ENCODE peak calls at places on chromosomes 7 and 10, in nine cellular contexts. One of them, this sample, is unnamed.

GRCh38 chr10:44924261-44925040 is 13.3 kb downstream of the TMEM72 start:
- DNase-seq in uterus: no peak
- DNase-seq in IMR-90: no peak
- DNase-seq in stomach: no peak
- DNase-seq in HCT116: no peak
- DNase-seq in NB4: no peak
- DNase-seq in prostate gland: no peak
- DNase-seq in GM12891: no peak
- DNase-seq in tibial nerve: no peak
- DNase-seq in this sample: no peak

GRCh38 chr7:84712326-84712725 is 474.5 kb downstream of the SEMA3D start:
- DNase-seq in uterus: no peak
- DNase-seq in IMR-90: peak; percentile 10
- DNase-seq in stomach: no peak
- DNase-seq in HCT116: no peak
- DNase-seq in NB4: no peak
- DNase-seq in prostate gland: no peak
- DNase-seq in GM12891: no peak
- DNase-seq in tibial nerve: no peak
- DNase-seq in this sample: no peak

GRCh38 chr7:142862401-142863400 is 7.8 kb downstream of the EPHB6 start:
- DNase-seq in uterus: no peak
- DNase-seq in IMR-90: no peak
- DNase-seq in stomach: no peak
- DNase-seq in HCT116: no peak
- DNase-seq in NB4: no peak
- DNase-seq in prostate gland: no peak
- DNase-seq in GM12891: no peak
- DNase-seq in tibial nerve: no peak
- DNase-seq in this sample: no peak

GRCh38 chr10:124249196-124249595 is 155.8 kb upstream of the CHST15 start:
- DNase-seq in uterus: no peak
- DNase-seq in IMR-90: no peak
- DNase-seq in stomach: peak; percentile 8
- DNase-seq in HCT116: no peak
- DNase-seq in NB4: no peak
- DNase-seq in prostate gland: no peak
- DNase-seq in GM12891: no peak
- DNase-seq in tibial nerve: no peak
- DNase-seq in this sample: no peak

GRCh38 chr7:132930881-132931280 is 151.0 kb downstream of the CHCHD3 start:
- DNase-seq in uterus: no peak
- DNase-seq in IMR-90: peak; percentile 3
- DNase-seq in stomach: no peak
- DNase-seq in HCT116: no peak
- DNase-seq in NB4: peak; percentile 46
- DNase-seq in prostate gland: no peak
- DNase-seq in GM12891: no peak
- DNase-seq in tibial nerve: no peak
- DNase-seq in this sample: peak; percentile 27

GRCh38 chr10:121942749-121943148 is 14.9 kb upstream of the ATE1 start:
- DNase-seq in uterus: no peak
- DNase-seq in IMR-90: peak; percentile 94
- DNase-seq in stomach: no peak
- DNase-seq in HCT116: no peak
- DNase-seq in NB4: peak; percentile 95
- DNase-seq in prostate gland: no peak
- DNase-seq in GM12891: no peak
- DNase-seq in tibial nerve: no peak
- DNase-seq in this sample: no peak

GRCh38 chr10:130992802-130993523 is 318.6 kb downstream of the TCERG1L start:
- DNase-seq in uterus: no peak
- DNase-seq in IMR-90: no peak
- DNase-seq in stomach: no peak
- DNase-seq in HCT116: no peak
- DNase-seq in NB4: no peak
- DNase-seq in prostate gland: no peak
- DNase-seq in GM12891: no peak
- DNase-seq in tibial nerve: no peak
- DNase-seq in this sample: no peak

GRCh38 chr7:6261699-6262098 is 10.7 kb downstream of the CYTH3 start:
- DNase-seq in uterus: no peak
- DNase-seq in IMR-90: no peak
- DNase-seq in stomach: no peak
- DNase-seq in HCT116: no peak
- DNase-seq in NB4: no peak
- DNase-seq in prostate gland: no peak
- DNase-seq in GM12891: no peak
- DNase-seq in tibial nerve: no peak
- DNase-seq in this sample: no peak

GRCh38 chr7:132501956-132502355 is 74.3 kb downstream of the PLXNA4 start:
- DNase-seq in uterus: no peak
- DNase-seq in IMR-90: no peak
- DNase-seq in stomach: no peak
- DNase-seq in HCT116: no peak
- DNase-seq in NB4: no peak
- DNase-seq in prostate gland: no peak
- DNase-seq in GM12891: no peak
- DNase-seq in tibial nerve: no peak
- DNase-seq in this sample: no peak

GRCh38 chr10:50439806-50440205 is 183.9 kb downstream of the SGMS1 start:
- DNase-seq in uterus: no peak
- DNase-seq in IMR-90: peak; percentile 42
- DNase-seq in stomach: no peak
- DNase-seq in HCT116: no peak
- DNase-seq in NB4: no peak
- DNase-seq in prostate gland: no peak
- DNase-seq in GM12891: no peak
- DNase-seq in tibial nerve: no peak
- DNase-seq in this sample: no peak

GRCh38 chr7:123183431-123183830 is 16.3 kb downstream of the SLC13A1 start:
- DNase-seq in uterus: no peak
- DNase-seq in IMR-90: no peak
- DNase-seq in stomach: no peak
- DNase-seq in HCT116: no peak
- DNase-seq in NB4: no peak
- DNase-seq in prostate gland: no peak
- DNase-seq in GM12891: no peak
- DNase-seq in tibial nerve: no peak
- DNase-seq in this sample: no peak
- TF ChIP-seq POLR2A in uterus: no peak
- TF ChIP-seq POLR2A in IMR-90: no peak
- TF ChIP-seq POLR2A in stomach: no peak
- TF ChIP-seq POLR2A in HCT116: no peak
- TF ChIP-seq POLR2A in NB4: no peak
- TF ChIP-seq POLR2A in prostate gland: no peak
- TF ChIP-seq POLR2A in GM12891: no peak
- TF ChIP-seq POLR2A in tibial nerve: no peak
- TF ChIP-seq POLR2A in this sample: no peak

GRCh38 chr10:63521389-63522128 is at the start of gene REEP3:
- DNase-seq in uterus: peak; percentile 67
- DNase-seq in IMR-90: peak; percentile 75
- DNase-seq in stomach: peak; percentile 61
- DNase-seq in HCT116: no peak
- DNase-seq in NB4: peak; percentile 86
- DNase-seq in prostate gland: peak; percentile 51
- DNase-seq in GM12891: peak; percentile 66
- DNase-seq in tibial nerve: peak; percentile 47
- DNase-seq in this sample: peak; percentile 89
- TF ChIP-seq POLR2A in uterus: peak; percentile 77
- TF ChIP-seq POLR2A in IMR-90: peak; percentile 29
- TF ChIP-seq POLR2A in stomach: no peak
- TF ChIP-seq POLR2A in HCT116: peak; percentile 32
- TF ChIP-seq POLR2A in NB4: peak; percentile 73
- TF ChIP-seq POLR2A in prostate gland: peak; percentile 14
- TF ChIP-seq POLR2A in GM12891: peak; percentile 62
- TF ChIP-seq POLR2A in tibial nerve: peak; percentile 74
- TF ChIP-seq POLR2A in this sample: peak; percentile 78

GRCh38 chr10:54703086-54703485 is 97.9 kb downstream of the PCDH15 start:
- DNase-seq in uterus: no peak
- DNase-seq in IMR-90: no peak
- DNase-seq in stomach: no peak
- DNase-seq in HCT116: no peak
- DNase-seq in NB4: peak; percentile 17
- DNase-seq in prostate gland: no peak
- DNase-seq in GM12891: no peak
- DNase-seq in tibial nerve: no peak
- DNase-seq in this sample: no peak
- TF ChIP-seq POLR2A in uterus: no peak
- TF ChIP-seq POLR2A in IMR-90: no peak
- TF ChIP-seq POLR2A in stomach: no peak
- TF ChIP-seq POLR2A in HCT116: no peak
- TF ChIP-seq POLR2A in NB4: no peak
- TF ChIP-seq POLR2A in prostate gland: no peak
- TF ChIP-seq POLR2A in GM12891: no peak
- TF ChIP-seq POLR2A in tibial nerve: no peak
- TF ChIP-seq POLR2A in this sample: no peak

GRCh38 chr7:120985130-120985758 is 3.3 kb upstream of the CPED1 start:
- DNase-seq in uterus: no peak
- DNase-seq in IMR-90: peak; percentile 23
- DNase-seq in stomach: no peak
- DNase-seq in HCT116: no peak
- DNase-seq in NB4: no peak
- DNase-seq in prostate gland: no peak
- DNase-seq in GM12891: no peak
- DNase-seq in tibial nerve: no peak
- DNase-seq in this sample: peak; percentile 26
- TF ChIP-seq POLR2A in uterus: no peak
- TF ChIP-seq POLR2A in IMR-90: no peak
- TF ChIP-seq POLR2A in stomach: no peak
- TF ChIP-seq POLR2A in HCT116: no peak
- TF ChIP-seq POLR2A in NB4: no peak
- TF ChIP-seq POLR2A in prostate gland: no peak
- TF ChIP-seq POLR2A in GM12891: no peak
- TF ChIP-seq POLR2A in tibial nerve: no peak
- TF ChIP-seq POLR2A in this sample: no peak

DNA sequence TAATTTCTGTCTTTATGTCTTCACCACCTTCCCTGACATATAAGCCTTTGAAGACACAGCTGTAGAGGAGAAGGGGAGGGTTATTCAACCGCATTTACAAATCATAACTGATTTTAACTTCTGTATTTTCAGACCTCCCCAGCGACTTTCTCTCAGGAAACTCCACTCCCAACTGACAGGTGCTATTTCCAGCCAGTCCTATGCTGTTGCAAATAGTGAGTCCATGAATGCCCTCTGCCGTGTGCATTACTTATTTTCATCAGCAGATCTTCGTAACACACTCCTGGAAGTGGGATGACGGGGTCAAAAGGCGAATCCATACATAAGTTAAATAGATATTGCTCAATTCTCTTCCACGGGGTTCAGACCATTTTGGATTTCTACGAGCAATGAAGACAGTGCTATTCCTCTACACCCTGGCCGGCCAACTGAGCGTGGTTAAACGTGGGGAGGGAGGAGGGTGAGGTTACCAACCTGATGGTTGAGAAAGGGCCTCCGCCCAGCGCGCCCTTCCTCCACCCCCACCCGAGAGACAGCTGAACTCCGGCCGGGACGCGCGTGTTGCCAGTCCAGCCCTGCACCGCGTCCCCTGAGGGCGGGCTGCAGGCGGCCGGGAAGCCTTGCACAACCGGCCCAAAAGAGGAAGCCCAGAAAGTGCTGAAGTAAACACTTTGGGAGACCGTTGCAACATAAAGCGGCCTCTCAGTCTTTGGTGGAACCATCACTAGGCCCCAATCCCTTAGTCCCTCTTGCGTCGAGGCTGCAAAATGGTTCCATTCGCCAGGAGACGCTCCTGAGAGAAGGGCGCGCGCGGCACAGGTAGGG is at the start of gene APBB1IP:
- DNase-seq in uterus: peak; percentile 19
- DNase-seq in IMR-90: no peak
- DNase-seq in stomach: peak; percentile 65
- DNase-seq in HCT116: no peak
- DNase-seq in NB4: peak; percentile 96
- DNase-seq in prostate gland: no peak
- DNase-seq in GM12891: no peak
- DNase-seq in tibial nerve: peak; percentile 48
- DNase-seq in this sample: peak; percentile 38
- TF ChIP-seq POLR2A in uterus: no peak
- TF ChIP-seq POLR2A in IMR-90: no peak
- TF ChIP-seq POLR2A in stomach: no peak
- TF ChIP-seq POLR2A in HCT116: no peak
- TF ChIP-seq POLR2A in NB4: no peak
- TF ChIP-seq POLR2A in prostate gland: no peak
- TF ChIP-seq POLR2A in GM12891: no peak
- TF ChIP-seq POLR2A in tibial nerve: no peak
- TF ChIP-seq POLR2A in this sample: peak; percentile 33

DNA sequence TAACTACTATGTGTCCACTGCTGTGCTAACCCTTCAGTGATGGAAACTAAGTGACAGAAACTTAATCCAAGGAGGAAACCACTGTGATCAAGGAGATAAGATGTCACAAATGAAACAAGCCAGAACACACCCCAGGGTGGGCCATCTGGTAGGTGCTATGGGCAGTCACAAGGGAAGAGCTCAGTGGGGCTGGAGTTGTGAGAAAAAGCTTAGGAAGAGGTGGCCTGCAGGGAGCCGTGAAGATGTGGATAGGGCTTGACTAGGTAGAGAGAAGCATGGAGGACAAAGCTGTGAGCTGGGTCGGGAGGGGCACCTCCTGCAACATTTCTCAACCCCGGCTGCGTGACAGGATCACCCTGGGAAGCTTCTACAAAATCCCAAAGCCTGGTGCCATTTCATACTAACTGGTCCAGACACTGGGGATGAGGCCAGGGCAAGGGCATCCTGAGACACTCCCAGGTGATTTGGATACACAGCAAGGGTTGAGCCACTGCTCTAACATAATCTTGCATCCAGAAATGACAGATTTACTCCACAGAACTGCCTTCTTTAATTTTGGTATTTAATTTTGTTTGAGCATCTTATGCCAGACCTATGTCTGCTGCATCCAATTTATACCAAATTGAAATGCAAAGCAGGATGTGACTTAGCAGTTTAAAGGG is 69.3 kb downstream of the OSBPL3 start:
- DNase-seq in uterus: no peak
- DNase-seq in IMR-90: no peak
- DNase-seq in stomach: no peak
- DNase-seq in HCT116: no peak
- DNase-seq in NB4: peak; percentile 60
- DNase-seq in prostate gland: no peak
- DNase-seq in GM12891: no peak
- DNase-seq in tibial nerve: no peak
- DNase-seq in this sample: peak; percentile 45
- TF ChIP-seq POLR2A in uterus: no peak
- TF ChIP-seq POLR2A in IMR-90: no peak
- TF ChIP-seq POLR2A in stomach: no peak
- TF ChIP-seq POLR2A in HCT116: no peak
- TF ChIP-seq POLR2A in NB4: no peak
- TF ChIP-seq POLR2A in prostate gland: no peak
- TF ChIP-seq POLR2A in GM12891: no peak
- TF ChIP-seq POLR2A in tibial nerve: no peak
- TF ChIP-seq POLR2A in this sample: peak; percentile 69